ENCODE peak calls at places on chromosomes 4 and X, in four cellular contexts. A is A549, O is K562, G is HepG2. L is an unnamed sample.

GRCh38 chr4:67933755-67934154 is 29.5 kb downstream of the TMPRSS11A start:
- DNase-seq in O (no peak), G (no peak), A (no peak), L (no peak)

GRCh38 chrX:135094726-135095125 is 25.6 kb downstream of the ETDB start:
- DNase-seq in A (no peak), G (no peak), O (no peak), L (no peak)

GRCh38 chr4:128288689-128289106 is 1.1 kb upstream of the PGRMC2 start:
- DNase-seq in G (no peak), O (peak; percentile 65), A (no peak), L (no peak)

GRCh38 chrX:69032601-69033000 is 132.7 kb downstream of the PJA1 start:
- DNase-seq in G (no peak), A (no peak), O (no peak), L (no peak)

GRCh38 chrX:126165401-126165720 is 728 bp downstream of the DCAF12L2 start:
- DNase-seq in A (no peak), G (no peak), O (no peak), L (no peak)

GRCh38 chr4:176814770-176815169 is 22.0 kb upstream of the VEGFC start:
- DNase-seq in G (no peak), O (no peak), A (no peak), L (no peak)

GRCh38 chr4:177611974-177612664 is 169.9 kb upstream of the AGA start:
- DNase-seq in G (no peak), A (no peak), O (no peak), L (no peak)

GRCh38 chr4:181008164-181008563 is 1235.0 kb upstream of the TENM3 start:
- DNase-seq in O (no peak), G (peak; percentile 12), A (no peak), L (no peak)

GRCh38 chr4:185468999-185469398 is 2.5 kb downstream of the CCDC110 start:
- DNase-seq in G (no peak), A (no peak), O (no peak), L (no peak)

GRCh38 chrX:81261576-81261975 is 59.7 kb downstream of the SH3BGRL start:
- DNase-seq in A (no peak), G (peak; percentile 4), O (no peak), L (no peak)

GRCh38 chrX:19865567-19866363 is 21.6 kb downstream of the SH3KBP1 start:
- DNase-seq in O (no peak), A (no peak), G (no peak), L (no peak)

GRCh38 chrX:55778322-55778721 is 60.8 kb downstream of the RRAGB start:
- DNase-seq in G (no peak), A (no peak), O (no peak), L (no peak)

GRCh38 chr4:27357283-27357682 is 496.6 kb downstream of the STIM2 start:
- DNase-seq in G (no peak), A (no peak), O (no peak), L (no peak)

GRCh38 chrX:17579021-17579420 is 158.3 kb upstream of the SCML1 start:
- DNase-seq in O (no peak), G (no peak), A (no peak), L (no peak)

GRCh38 chr4:41124916-41125548 is 89.3 kb downstream of the APBB2 start:
- DNase-seq in A (no peak), G (peak; percentile 66), O (no peak), L (no peak)
- TF ChIP-seq ESRRA in A (no peak), G (no peak), O (no peak), L (no peak)

GRCh38 chrX:13051529-13052172 is 7.2 kb upstream of the FAM9C start:
- DNase-seq in O (no peak), G (no peak), A (no peak), L (no peak)
- TF ChIP-seq HMGXB4 in O (no peak), G (no peak), A (no peak), L (no peak)

DNA sequence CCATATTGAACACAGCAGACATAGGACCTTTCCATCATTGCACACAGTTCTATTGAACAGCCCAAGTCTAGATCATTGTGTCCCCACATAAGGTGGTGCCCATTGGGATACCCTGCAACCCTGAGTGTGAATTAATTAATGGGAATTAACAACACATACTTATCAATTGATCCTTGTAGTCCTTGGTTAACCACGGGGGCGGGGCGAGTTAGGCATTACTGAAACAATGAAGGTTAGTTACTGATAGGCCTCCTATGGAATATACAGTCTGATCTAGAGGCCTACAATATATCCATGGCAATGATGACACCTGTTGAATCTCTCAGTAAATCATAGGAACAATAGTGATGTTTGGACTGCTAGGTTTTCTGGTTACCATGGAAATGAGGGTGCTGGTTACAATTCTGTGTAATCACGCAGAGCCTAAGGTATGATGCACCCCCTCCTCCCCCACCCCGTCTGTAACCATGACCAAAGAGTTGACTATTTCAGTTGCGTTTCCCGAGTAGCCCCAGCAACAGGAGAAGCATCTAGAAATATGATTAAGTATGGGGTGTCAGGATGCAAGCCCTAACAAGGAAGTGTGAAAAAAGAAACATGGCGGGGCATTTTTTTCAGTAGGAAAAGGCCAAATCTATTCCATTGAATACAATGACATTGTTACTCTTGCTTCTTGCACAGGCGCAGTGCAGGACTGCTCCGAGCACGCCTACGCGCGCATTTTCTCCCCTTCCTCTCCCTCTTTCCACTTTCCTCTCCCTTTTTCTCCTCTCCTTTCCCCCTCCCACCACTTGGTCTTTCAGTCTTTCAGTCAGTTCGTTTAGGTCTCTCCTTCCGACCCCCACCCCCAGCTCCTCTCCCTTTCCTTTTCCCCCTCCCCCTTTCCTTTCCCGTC is 674 bp upstream of the NONO start:
- DNase-seq in O (no peak), G (peak; percentile 29), A (peak; percentile 35), L (no peak)
- TF ChIP-seq ESRRA in O (no peak), G (no peak), A (no peak), L (no peak)

GRCh38 chrX:30144971-30145731 is 70.2 kb upstream of the MAGEB2 start:
- DNase-seq in A (no peak), O (peak; percentile 14), G (no peak), L (no peak)
- TF ChIP-seq HMGXB4 in A (no peak), O (no peak), G (no peak), L (no peak)

DNA sequence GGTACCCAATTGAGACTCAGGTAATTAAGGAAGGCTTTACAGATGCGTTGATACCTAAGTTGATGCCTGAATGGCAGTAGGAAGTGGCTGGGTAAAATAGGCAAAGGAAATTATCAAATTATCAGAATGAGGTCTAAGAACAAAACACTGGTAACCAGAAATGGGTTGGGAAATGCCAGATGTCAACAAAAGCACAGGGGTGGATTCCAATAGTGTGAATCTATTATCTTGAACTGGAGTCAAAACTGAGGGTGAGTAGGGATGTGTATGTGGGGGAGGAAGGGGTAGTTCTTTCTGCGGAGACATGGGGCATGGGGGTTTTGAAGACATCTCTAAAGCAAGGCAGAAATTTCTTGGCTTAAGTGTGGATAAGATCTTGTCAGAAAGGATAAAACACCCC is 16.0 kb upstream of the SEPTIN6 start:
- DNase-seq in A (no peak), O (no peak), G (no peak), L (no peak)
- TF ChIP-seq ESRRA in A (no peak), O (no peak), G (no peak), L (no peak)

DNA sequence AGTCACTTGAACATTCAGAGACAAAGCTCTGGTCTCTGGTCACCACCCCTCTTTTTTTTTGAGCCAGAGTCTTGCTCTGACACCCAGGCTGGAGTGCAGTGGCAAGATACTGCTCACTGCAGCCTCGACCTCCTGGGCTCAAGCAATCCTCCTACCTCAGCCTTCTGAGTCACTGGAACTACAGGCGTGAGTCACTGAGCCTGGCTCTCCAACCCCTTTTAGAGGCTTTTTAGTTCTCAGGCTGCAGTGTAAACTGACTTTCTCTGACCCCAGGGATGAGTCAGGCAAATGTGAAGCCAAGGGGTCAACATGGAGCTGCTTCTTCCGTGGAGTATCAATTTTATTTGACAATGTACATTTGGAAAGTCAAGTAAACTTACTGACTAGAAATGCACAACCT is 229.2 kb downstream of the PTTG2 start:
- DNase-seq in A (peak; percentile 13), O (peak; percentile 67), G (peak; percentile 65), L (no peak)
- TF ChIP-seq HMGXB4 in A (no peak), O (no peak), G (no peak), L (no peak)